ENCODE peak calls at places on chromosomes 2 and 18, in five cellular contexts. One of them, this sample, is unnamed.

GRCh38 chr2:190802810-190803209 is 77.8 kb upstream of the GLS start:
- DNase-seq in astrocyte of the spinal cord: no peak
- DNase-seq in thyroid gland: no peak
- DNase-seq in kidney epithelial cell: no peak
- DNase-seq in fibroblast of mammary gland: no peak
- DNase-seq in this sample: no peak

GRCh38 chr2:43880952-43881351 is 42.2 kb downstream of the ABCG8 start:
- DNase-seq in astrocyte of the spinal cord: no peak
- DNase-seq in thyroid gland: no peak
- DNase-seq in fibroblast of mammary gland: no peak
- DNase-seq in kidney epithelial cell: no peak
- DNase-seq in this sample: no peak

GRCh38 chr2:29462293-29462692 is 347.1 kb downstream of the CLIP4 start:
- DNase-seq in astrocyte of the spinal cord: peak
- DNase-seq in thyroid gland: no peak
- DNase-seq in fibroblast of mammary gland: peak
- DNase-seq in kidney epithelial cell: no peak
- DNase-seq in this sample: peak

GRCh38 chr2:141878016-141878415 is 252.8 kb downstream of the LRP1B start:
- DNase-seq in kidney epithelial cell: no peak
- DNase-seq in fibroblast of mammary gland: no peak
- DNase-seq in astrocyte of the spinal cord: no peak
- DNase-seq in thyroid gland: no peak
- DNase-seq in this sample: no peak

GRCh38 chr2:102155703-102156515 is 13.4 kb downstream of the IL1R1 start:
- DNase-seq in astrocyte of the spinal cord: no peak
- DNase-seq in kidney epithelial cell: no peak
- DNase-seq in fibroblast of mammary gland: peak
- DNase-seq in thyroid gland: no peak
- DNase-seq in this sample: peak

GRCh38 chr2:82896117-82896516 is 1563.0 kb downstream of the SUCLG1 start:
- DNase-seq in kidney epithelial cell: no peak
- DNase-seq in fibroblast of mammary gland: no peak
- DNase-seq in astrocyte of the spinal cord: no peak
- DNase-seq in thyroid gland: no peak
- DNase-seq in this sample: no peak

GRCh38 chr2:30293303-30293912 is 62.1 kb downstream of the LBH start:
- DNase-seq in kidney epithelial cell: peak
- DNase-seq in astrocyte of the spinal cord: peak
- DNase-seq in fibroblast of mammary gland: peak
- DNase-seq in thyroid gland: peak
- DNase-seq in this sample: peak

GRCh38 chr2:181456660-181457120 is 496 bp upstream of the ITGA4 start:
- DNase-seq in thyroid gland: peak
- DNase-seq in kidney epithelial cell: no peak
- DNase-seq in astrocyte of the spinal cord: no peak
- DNase-seq in fibroblast of mammary gland: peak
- DNase-seq in this sample: peak

GRCh38 chr2:104868081-104868806 is 14.3 kb downstream of the POU3F3 start:
- DNase-seq in kidney epithelial cell: no peak
- DNase-seq in fibroblast of mammary gland: no peak
- DNase-seq in astrocyte of the spinal cord: no peak
- DNase-seq in thyroid gland: no peak
- DNase-seq in this sample: no peak

GRCh38 chr18:35045121-35045520 is 3.9 kb downstream of the MAPRE2 start:
- DNase-seq in thyroid gland: no peak
- DNase-seq in astrocyte of the spinal cord: no peak
- DNase-seq in fibroblast of mammary gland: peak
- DNase-seq in kidney epithelial cell: no peak
- DNase-seq in this sample: no peak
- H3K4me3 ChIP-seq in thyroid gland: no peak
- H3K4me3 ChIP-seq in astrocyte of the spinal cord: no peak
- H3K4me3 ChIP-seq in fibroblast of mammary gland: no peak
- H3K4me3 ChIP-seq in kidney epithelial cell: no peak
- H3K4me3 ChIP-seq in this sample: peak

GRCh38 chr2:28085183-28085582 is 194.7 kb downstream of the BABAM2 start:
- DNase-seq in kidney epithelial cell: no peak
- DNase-seq in astrocyte of the spinal cord: no peak
- DNase-seq in thyroid gland: no peak
- DNase-seq in fibroblast of mammary gland: no peak
- DNase-seq in this sample: no peak

GRCh38 chr2:28089486-28089885 is 199.0 kb downstream of the BABAM2 start:
- DNase-seq in astrocyte of the spinal cord: no peak
- DNase-seq in kidney epithelial cell: no peak
- DNase-seq in thyroid gland: no peak
- DNase-seq in fibroblast of mammary gland: no peak
- DNase-seq in this sample: no peak

GRCh38 chr2:28093308-28093707 is 202.8 kb downstream of the BABAM2 start:
- DNase-seq in astrocyte of the spinal cord: no peak
- DNase-seq in fibroblast of mammary gland: no peak
- DNase-seq in kidney epithelial cell: no peak
- DNase-seq in thyroid gland: no peak
- DNase-seq in this sample: no peak

GRCh38 chr2:28084564-28084963 is 194.0 kb downstream of the BABAM2 start:
- DNase-seq in kidney epithelial cell: no peak
- DNase-seq in fibroblast of mammary gland: peak
- DNase-seq in thyroid gland: no peak
- DNase-seq in astrocyte of the spinal cord: peak
- DNase-seq in this sample: no peak

GRCh38 chr2:28088970-28089369 is 198.4 kb downstream of the BABAM2 start:
- DNase-seq in astrocyte of the spinal cord: peak
- DNase-seq in thyroid gland: no peak
- DNase-seq in fibroblast of mammary gland: peak
- DNase-seq in kidney epithelial cell: no peak
- DNase-seq in this sample: peak
- TF ChIP-seq CTCF in astrocyte of the spinal cord: no peak
- TF ChIP-seq CTCF in thyroid gland: no peak
- TF ChIP-seq CTCF in fibroblast of mammary gland: no peak
- TF ChIP-seq CTCF in kidney epithelial cell: no peak
- TF ChIP-seq CTCF in this sample: no peak

DNA sequence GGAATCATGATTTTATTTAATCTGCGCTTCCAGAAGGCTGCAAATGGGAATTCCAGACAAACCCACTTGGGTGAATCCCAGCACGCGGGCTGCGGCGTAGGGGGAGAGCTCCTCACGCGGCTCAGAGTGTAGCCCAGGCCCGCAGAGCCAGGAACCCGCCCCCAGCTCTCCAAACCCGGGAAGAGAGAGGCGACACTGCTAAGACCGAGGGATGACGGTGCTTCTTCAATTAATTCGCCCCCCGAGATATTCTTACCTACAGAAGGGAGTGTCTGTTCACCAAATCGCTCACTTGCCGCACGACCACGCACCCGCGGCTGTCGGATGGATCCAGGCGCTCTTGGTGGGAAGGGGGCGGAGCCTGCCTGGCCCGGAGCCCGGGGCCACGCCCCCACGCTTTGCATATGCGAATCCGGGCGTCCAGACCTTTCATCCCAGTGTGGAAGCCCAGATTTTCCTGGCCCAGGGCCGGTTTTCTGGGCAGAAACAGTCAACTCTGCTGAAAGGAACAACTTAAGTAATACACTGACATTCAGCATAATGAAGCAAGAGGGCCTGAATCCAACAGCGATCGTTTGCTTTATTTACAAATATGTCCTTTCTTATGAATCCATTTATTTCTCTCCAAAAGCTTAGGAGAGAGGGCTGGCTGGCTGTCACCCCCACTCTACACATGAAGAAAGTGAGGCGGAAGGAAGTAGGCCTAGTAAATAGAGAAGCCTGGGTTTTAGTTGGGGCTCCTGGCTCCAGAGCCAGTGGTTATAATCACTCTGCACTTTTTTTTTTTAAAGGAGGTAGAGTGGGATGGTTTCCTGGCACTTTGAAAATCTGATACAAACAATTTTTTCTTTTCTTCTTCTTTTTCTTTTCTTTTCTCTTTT is at the start of gene SLC19A3:
- DNase-seq in fibroblast of mammary gland: peak
- DNase-seq in thyroid gland: peak
- DNase-seq in kidney epithelial cell: peak
- DNase-seq in astrocyte of the spinal cord: peak
- DNase-seq in this sample: peak
- H3K4me3 ChIP-seq in fibroblast of mammary gland: peak
- H3K4me3 ChIP-seq in thyroid gland: no peak
- H3K4me3 ChIP-seq in kidney epithelial cell: peak
- H3K4me3 ChIP-seq in astrocyte of the spinal cord: peak
- H3K4me3 ChIP-seq in this sample: peak

DNA sequence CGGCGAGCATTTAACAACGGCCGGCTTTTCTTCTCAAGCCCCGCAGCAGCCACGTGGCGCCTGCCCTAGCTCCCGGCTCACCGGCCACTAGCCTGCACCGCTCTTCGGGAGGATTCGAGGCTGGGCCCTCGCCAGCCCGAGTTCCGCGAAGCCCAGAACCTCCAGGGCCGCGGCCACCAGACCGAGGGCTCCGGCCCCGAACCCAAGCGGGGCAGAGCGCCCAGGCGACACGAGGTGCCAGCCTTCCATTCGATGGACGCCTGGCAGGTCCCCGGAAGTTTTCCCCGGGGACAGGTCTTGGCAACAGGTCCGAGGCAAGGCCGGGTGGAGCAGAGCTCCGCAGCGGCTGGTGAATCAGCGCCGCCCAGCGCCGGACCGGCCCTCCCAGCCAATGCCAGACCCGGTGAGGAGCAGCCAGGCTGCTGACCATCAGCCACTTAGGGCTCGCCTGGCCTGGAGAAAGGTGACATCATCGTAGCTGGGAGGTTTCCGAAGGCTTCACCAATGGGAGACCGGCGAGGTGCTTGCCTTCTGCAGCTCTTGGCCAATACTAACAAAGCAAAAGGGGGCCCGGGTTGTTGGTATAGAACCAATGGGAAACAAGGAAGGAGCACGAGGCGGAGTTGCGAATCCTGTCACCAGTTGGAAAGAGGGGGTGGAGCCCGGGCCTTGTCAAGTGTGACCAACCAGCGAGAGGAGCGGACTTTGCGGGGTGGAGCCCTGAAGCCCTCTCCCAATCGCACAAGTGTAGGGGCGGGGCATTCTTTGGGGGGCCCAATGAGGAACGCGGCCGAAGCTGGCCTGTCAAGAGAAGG is 467 bp upstream of the MXD1 start:
- DNase-seq in thyroid gland: peak
- DNase-seq in kidney epithelial cell: peak
- DNase-seq in astrocyte of the spinal cord: peak
- DNase-seq in fibroblast of mammary gland: peak
- DNase-seq in this sample: peak
- TF ChIP-seq CTCF in thyroid gland: no peak
- TF ChIP-seq CTCF in kidney epithelial cell: peak
- TF ChIP-seq CTCF in astrocyte of the spinal cord: peak
- TF ChIP-seq CTCF in fibroblast of mammary gland: no peak
- TF ChIP-seq CTCF in this sample: no peak

DNA sequence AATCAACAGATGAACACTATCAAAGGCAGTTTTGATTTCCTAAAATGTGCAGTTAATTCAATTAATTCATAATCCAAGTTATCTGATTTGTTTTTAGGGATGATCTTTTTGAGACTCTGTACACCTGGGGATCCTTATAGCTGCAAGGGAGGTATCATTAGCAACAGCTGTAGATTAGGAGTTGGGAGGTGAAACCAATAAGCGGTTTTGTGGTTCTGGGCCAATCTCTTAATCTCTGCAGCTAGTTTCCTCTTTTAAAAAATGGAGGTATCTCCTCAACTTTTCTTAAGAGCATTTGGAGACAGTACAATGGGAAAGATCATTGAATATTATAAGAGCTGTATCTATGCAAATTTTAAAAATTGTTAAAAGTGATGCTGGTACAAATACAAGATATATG is 126.0 kb downstream of the MC4R start:
- DNase-seq in fibroblast of mammary gland: no peak
- DNase-seq in thyroid gland: no peak
- DNase-seq in kidney epithelial cell: no peak
- DNase-seq in astrocyte of the spinal cord: no peak
- DNase-seq in this sample: no peak
- H3K4me3 ChIP-seq in fibroblast of mammary gland: no peak
- H3K4me3 ChIP-seq in thyroid gland: no peak
- H3K4me3 ChIP-seq in kidney epithelial cell: no peak
- H3K4me3 ChIP-seq in astrocyte of the spinal cord: no peak
- H3K4me3 ChIP-seq in this sample: no peak

GRCh38 chr2:106724301-106724794 is 161.6 kb downstream of the ST6GAL2 start:
- DNase-seq in thyroid gland: no peak
- DNase-seq in kidney epithelial cell: no peak
- DNase-seq in astrocyte of the spinal cord: no peak
- DNase-seq in fibroblast of mammary gland: no peak
- DNase-seq in this sample: no peak

GRCh38 chr2:106719222-106719621 is 166.7 kb downstream of the ST6GAL2 start:
- DNase-seq in thyroid gland: no peak
- DNase-seq in astrocyte of the spinal cord: no peak
- DNase-seq in kidney epithelial cell: no peak
- DNase-seq in fibroblast of mammary gland: no peak
- DNase-seq in this sample: no peak
- TF ChIP-seq CTCF in thyroid gland: no peak
- TF ChIP-seq CTCF in astrocyte of the spinal cord: no peak
- TF ChIP-seq CTCF in kidney epithelial cell: no peak
- TF ChIP-seq CTCF in fibroblast of mammary gland: no peak
- TF ChIP-seq CTCF in this sample: no peak

GRCh38 chr2:54227798-54228197 is 28.2 kb downstream of the TSPYL6 start:
- DNase-seq in astrocyte of the spinal cord: no peak
- DNase-seq in fibroblast of mammary gland: no peak
- DNase-seq in thyroid gland: no peak
- DNase-seq in kidney epithelial cell: no peak
- DNase-seq in this sample: no peak

GRCh38 chr2:54224997-54225396 is 31.0 kb downstream of the TSPYL6 start:
- DNase-seq in fibroblast of mammary gland: no peak
- DNase-seq in kidney epithelial cell: no peak
- DNase-seq in thyroid gland: no peak
- DNase-seq in astrocyte of the spinal cord: no peak
- DNase-seq in this sample: no peak

GRCh38 chr2:54228945-54229344 is 27.1 kb downstream of the TSPYL6 start:
- DNase-seq in thyroid gland: peak
- DNase-seq in astrocyte of the spinal cord: no peak
- DNase-seq in kidney epithelial cell: no peak
- DNase-seq in fibroblast of mammary gland: peak
- DNase-seq in this sample: no peak

GRCh38 chr2:54226224-54226623 is 29.8 kb downstream of the TSPYL6 start:
- DNase-seq in astrocyte of the spinal cord: no peak
- DNase-seq in fibroblast of mammary gland: no peak
- DNase-seq in kidney epithelial cell: no peak
- DNase-seq in thyroid gland: no peak
- DNase-seq in this sample: no peak
- H3K4me3 ChIP-seq in astrocyte of the spinal cord: no peak
- H3K4me3 ChIP-seq in fibroblast of mammary gland: no peak
- H3K4me3 ChIP-seq in kidney epithelial cell: no peak
- H3K4me3 ChIP-seq in thyroid gland: no peak
- H3K4me3 ChIP-seq in this sample: no peak

GRCh38 chr2:69013123-69013836 is at the start of gene ANTXR1:
- DNase-seq in thyroid gland: peak
- DNase-seq in kidney epithelial cell: no peak
- DNase-seq in fibroblast of mammary gland: peak
- DNase-seq in astrocyte of the spinal cord: peak
- DNase-seq in this sample: peak
- TF ChIP-seq CTCF in thyroid gland: no peak
- TF ChIP-seq CTCF in kidney epithelial cell: no peak
- TF ChIP-seq CTCF in fibroblast of mammary gland: no peak
- TF ChIP-seq CTCF in astrocyte of the spinal cord: no peak
- TF ChIP-seq CTCF in this sample: no peak